ENCODE peak calls at places on chromosomes 6 and 20, in ten cellular contexts. X is HCEC 1CT; G is left ventricle myocardium superior; J is NCI-H2171 treated with DMSO at 0.1 percent for 48 hours; E is activated CD4-positive, alpha-beta T cell treated with anti-CD3 and anti-CD28 coated beads, Interleukin-2, amount 10 ng/mL, durations not matched to agents 7 days and 5 days; U is right lobe of liver; D is activated T-helper 9 cell treated with anti-CD3 and anti-CD28 coated beads, Interleukin-2, amount 50 U/mL, for 16 hours; B is heart left ventricle; I is dorsolateral prefrontal cortex; Q is midbrain. Z is an unnamed sample.

GRCh38 chr6:136123464-136123863 is 126.6 kb downstream of the MTFR2 start:
- DNase-seq in X (peak), G (no peak), J (no peak), E (no peak), U (no peak), D (no peak), B (no peak), I (no peak), Q (no peak), Z (peak)

GRCh38 chr6:47922391-47922790 is 140.6 kb downstream of the OPN5 start:
- DNase-seq in X (no peak), G (no peak), J (no peak), E (no peak), U (no peak), D (no peak), B (no peak), I (peak), Q (peak), Z (no peak)

GRCh38 chr6:1424306-1424927 is 35.0 kb downstream of the FOXF2 start:
- DNase-seq in X (peak), G (no peak), J (peak), E (peak), U (peak), D (no peak), B (no peak), I (no peak), Q (peak), Z (peak)

GRCh38 chr20:2859330-2860121 is 13.8 kb upstream of the PTPRA start:
- DNase-seq in X (no peak), G (peak), J (no peak), E (no peak), U (no peak), D (no peak), B (no peak), I (no peak), Q (peak), Z (no peak)

GRCh38 chr6:157468574-157468973 is 87.6 kb downstream of the ZDHHC14 start:
- DNase-seq in X (no peak), G (no peak), J (no peak), E (no peak), U (no peak), D (no peak), B (no peak), I (no peak), Q (no peak), Z (no peak)

GRCh38 chr6:125236536-125237327 is 65.0 kb downstream of the HDDC2 start:
- DNase-seq in X (peak), G (no peak), J (no peak), E (no peak), U (no peak), D (no peak), B (no peak), I (no peak), Q (no peak), Z (peak)

GRCh38 chr6:1572892-1573291 is 36.8 kb upstream of the FOXC1 start:
- DNase-seq in X (no peak), G (no peak), J (no peak), E (no peak), U (no peak), D (no peak), B (no peak), I (no peak), Q (no peak), Z (no peak)

GRCh38 chr20:8853805-8854338 is 215.0 kb upstream of the PLCB4 start:
- DNase-seq in X (peak), G (no peak), J (peak), E (peak), U (no peak), D (no peak), B (no peak), I (no peak), Q (peak), Z (peak)

GRCh38 chr6:161417712-161418457 is 144.0 kb upstream of the AGPAT4 start:
- DNase-seq in X (peak), G (peak), J (peak), E (no peak), U (no peak), D (no peak), B (peak), I (no peak), Q (no peak), Z (peak)

GRCh38 chr20:15039088-15039762 is 701.8 kb upstream of the FLRT3 start:
- DNase-seq in X (no peak), G (no peak), J (peak), E (no peak), U (no peak), D (no peak), B (no peak), I (no peak), Q (no peak), Z (no peak)

GRCh38 chr6:140346461-140346860 is 972.0 kb upstream of the CITED2 start:
- DNase-seq in X (peak), G (no peak), J (no peak), E (no peak), U (no peak), D (no peak), B (no peak), I (no peak), Q (no peak), Z (peak)

GRCh38 chr20:47749367-47749766 is 35.9 kb downstream of the SULF2 start:
- DNase-seq in X (no peak), G (no peak), J (peak), E (no peak), U (no peak), D (no peak), B (no peak), I (no peak), Q (no peak), Z (no peak)

GRCh38 chr20:58308680-58309527 is 611 bp upstream of the RAB22A start:
- DNase-seq in X (peak), G (peak), J (no peak), E (peak), U (peak), D (no peak), B (peak), I (peak), Q (no peak), Z (peak)

GRCh38 chr20:61437280-61438206 is 185.5 kb downstream of the CDH4 start:
- DNase-seq in X (no peak), G (no peak), J (no peak), E (no peak), U (no peak), D (no peak), B (no peak), I (no peak), Q (peak), Z (peak)

GRCh38 chr6:70411948-70412796 is 1.1 kb upstream of the FAM135A start:
- DNase-seq in X (no peak), G (no peak), J (no peak), E (no peak), U (no peak), D (no peak), B (no peak), I (no peak), Q (no peak), Z (no peak)